ENCODE peak calls at places on chromosomes 11 and 22, in six cellular contexts. S is H1, K is HepG2, Z is SK-N-SH, J is GM12878, D is K562. N is an unnamed sample.

GRCh38 chr11:128790200-128790599 is 76.9 kb downstream of the KCNJ1 start:
- DNase-seq in S (no peak), K (no peak), Z (no peak), J (no peak), D (no peak), N (no peak)

GRCh38 chr11:1345752-1346513 is 36.5 kb upstream of the TOLLIP start:
- DNase-seq in S (no peak), K (no peak), Z (peak; percentile 9), J (no peak), D (no peak), N (no peak)

GRCh38 chr11:129695543-129696308 is 119.9 kb upstream of the TMEM45B start:
- DNase-seq in S (peak; percentile 41), K (peak; percentile 46), Z (peak; percentile 70), J (no peak), D (peak; percentile 67), N (peak; percentile 16)

GRCh38 chr11:130476200-130476921 is 27.9 kb downstream of the ADAMTS15 start:
- DNase-seq in S (no peak), K (no peak), Z (peak; percentile 10), J (no peak), D (no peak), N (no peak)

GRCh38 chr11:68037481-68038225 is 1.2 kb upstream of the TCIRG1 start:
- DNase-seq in S (no peak), K (no peak), Z (no peak), J (no peak), D (no peak), N (no peak)

GRCh38 chr11:67641302-67642147 is 2.0 kb upstream of the TBX10 start:
- DNase-seq in S (no peak), K (peak; percentile 32), Z (no peak), J (no peak), D (no peak), N (no peak)

GRCh38 chr11:34492806-34493414 is 20.7 kb downstream of the ELF5 start:
- DNase-seq in S (peak; percentile 7), K (peak; percentile 68), Z (peak; percentile 72), J (no peak), D (peak; percentile 65), N (peak; percentile 67)

GRCh38 chr11:9200471-9200870 is 64.7 kb downstream of the DENND5A start:
- DNase-seq in S (no peak), K (no peak), Z (no peak), J (no peak), D (no peak), N (no peak)

GRCh38 chr11:110524227-110524626 is 94.5 kb downstream of the FDX1 start:
- DNase-seq in S (no peak), K (no peak), Z (no peak), J (no peak), D (no peak), N (no peak)

GRCh38 chr11:70505761-70506657 is 107.7 kb downstream of the CTTN start:
- DNase-seq in S (no peak), K (no peak), Z (peak; percentile 3), J (no peak), D (no peak), N (no peak)

GRCh38 chr11:46521947-46522681 is 71.7 kb downstream of the AMBRA1 start:
- DNase-seq in S (no peak), K (no peak), Z (no peak), J (no peak), D (no peak), N (no peak)

GRCh38 chr11:9330387-9331384 is 16.3 kb upstream of the TMEM41B start:
- DNase-seq in S (no peak), K (no peak), Z (no peak), J (no peak), D (no peak), N (no peak)

GRCh38 chr11:1228921-1229451 is 6.1 kb downstream of the MUC5B start:
- DNase-seq in S (no peak), K (no peak), Z (peak; percentile 40), J (no peak), D (peak; percentile 8), N (no peak)

GRCh38 chr22:19822301-19823117 is 32.2 kb downstream of the GNB1L start:
- DNase-seq in S (no peak), K (no peak), Z (peak; percentile 36), J (no peak), D (no peak), N (no peak)

GRCh38 chr22:32861330-32861729 is 59.8 kb downstream of the TIMP3 start:
- DNase-seq in S (no peak), K (no peak), Z (no peak), J (no peak), D (no peak), N (no peak)

GRCh38 chr11:17561111-17561415 is 14.0 kb downstream of the OTOG start:
- DNase-seq in S (no peak), K (no peak), Z (no peak), J (no peak), D (no peak), N (no peak)

GRCh38 chr22:48794906-48795305 is 1032.8 kb downstream of the BRD1 start:
- DNase-seq in S (no peak), K (no peak), Z (no peak), J (no peak), D (no peak), N (no peak)

GRCh38 chr11:26134481-26135355 is 197.2 kb upstream of the ANO3 start:
- DNase-seq in S (no peak), K (peak; percentile 3), Z (peak; percentile 9), J (no peak), D (no peak), N (no peak)

GRCh38 chr22:26170795-26171194 is 1.5 kb downstream of the SEZ6L start:
- DNase-seq in S (no peak), K (no peak), Z (peak; percentile 62), J (no peak), D (peak; percentile 26), N (no peak)

GRCh38 chr22:47073101-47073500 is 310.7 kb downstream of the TBC1D22A start:
- DNase-seq in S (no peak), K (no peak), Z (no peak), J (no peak), D (no peak), N (no peak)

GRCh38 chr11:66278396-66279091 is 569 bp downstream of the CNIH2 start:
- DNase-seq in S (no peak), K (no peak), Z (peak; percentile 79), J (no peak), D (peak; percentile 67), N (no peak)

GRCh38 chr22:20885557-20886323 is 26.9 kb downstream of the SNAP29 start:
- DNase-seq in S (peak; percentile 69), K (peak; percentile 85), Z (peak; percentile 84), J (no peak), D (peak; percentile 98), N (no peak)

GRCh38 chr11:59200421-59200746 is 12.3 kb downstream of the MPEG1 start:
- DNase-seq in S (no peak), K (no peak), Z (no peak), J (no peak), D (no peak), N (no peak)

GRCh38 chr11:17483505-17483904 is 6.9 kb upstream of the ABCC8 start:
- DNase-seq in S (no peak), K (no peak), Z (no peak), J (no peak), D (no peak), N (no peak)

GRCh38 chr11:57425565-57426438 is 1.1 kb downstream of the SLC43A3 start:
- DNase-seq in S (no peak), K (no peak), Z (no peak), J (no peak), D (no peak), N (peak; percentile 30)

GRCh38 chr11:57427692-57428082 is 766 bp upstream of the SLC43A3 start:
- DNase-seq in S (no peak), K (no peak), Z (no peak), J (no peak), D (no peak), N (no peak)

GRCh38 chr11:57426439-57426753 is 525 bp downstream of the SLC43A3 start:
- DNase-seq in S (no peak), K (no peak), Z (no peak), J (no peak), D (no peak), N (no peak)

GRCh38 chr11:57428643-57429042 is 1.7 kb upstream of the SLC43A3 start:
- DNase-seq in S (no peak), K (no peak), Z (no peak), J (no peak), D (no peak), N (no peak)

DNA sequence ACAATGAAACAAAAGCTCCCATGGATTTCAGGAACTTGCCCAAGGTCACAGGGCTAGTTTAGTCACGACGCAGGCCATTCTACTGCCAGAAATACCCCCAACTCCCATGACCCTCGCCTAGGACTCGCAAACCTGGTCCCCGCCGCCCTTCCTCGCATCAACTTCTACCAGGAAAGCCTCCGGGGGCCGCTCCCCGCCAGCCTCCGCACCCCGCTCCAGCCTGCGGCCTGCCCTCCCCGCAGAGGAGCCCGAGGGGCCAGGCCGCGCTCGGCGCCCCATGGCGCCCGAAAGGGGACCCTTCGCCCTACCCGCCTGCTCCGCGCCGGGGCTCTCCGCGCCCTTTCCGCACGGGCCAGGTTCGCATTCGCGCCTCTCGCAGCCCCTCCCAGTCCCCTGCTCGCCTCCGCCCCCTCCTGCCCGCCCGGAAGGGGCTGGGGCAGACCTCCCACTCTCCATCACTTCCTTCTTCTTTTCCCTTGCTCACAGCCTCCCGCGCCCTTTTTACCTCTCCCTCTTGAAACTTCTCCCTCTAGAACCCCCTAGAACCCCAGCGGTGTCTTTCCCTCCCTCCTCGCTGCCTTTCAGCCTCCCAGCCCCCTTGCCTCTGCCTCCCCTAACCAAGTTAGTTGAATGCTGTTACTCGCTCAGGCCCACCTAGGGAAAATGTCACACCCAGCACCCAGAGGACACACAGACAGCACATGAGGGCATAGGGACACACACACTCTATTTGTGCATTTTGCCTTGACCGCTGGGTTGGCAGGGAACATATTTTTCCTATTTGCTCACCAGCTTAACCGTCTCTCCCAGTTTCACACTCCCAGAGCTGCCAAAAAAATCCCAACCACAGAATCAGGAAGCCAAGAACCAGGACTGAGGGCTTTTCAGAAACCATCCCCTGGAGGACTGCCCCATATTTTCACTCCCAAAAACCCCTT is at the start of gene SLC43A3:
- DNase-seq in S (peak; percentile 23), K (peak; percentile 19), Z (peak; percentile 80), J (peak; percentile 41), D (peak; percentile 83), N (peak; percentile 94)
- TF ChIP-seq GABPA in S (peak; percentile 22), K (no peak), Z (no peak), J (peak; percentile 71), D (peak; percentile 85), N (peak; percentile 31)

DNA sequence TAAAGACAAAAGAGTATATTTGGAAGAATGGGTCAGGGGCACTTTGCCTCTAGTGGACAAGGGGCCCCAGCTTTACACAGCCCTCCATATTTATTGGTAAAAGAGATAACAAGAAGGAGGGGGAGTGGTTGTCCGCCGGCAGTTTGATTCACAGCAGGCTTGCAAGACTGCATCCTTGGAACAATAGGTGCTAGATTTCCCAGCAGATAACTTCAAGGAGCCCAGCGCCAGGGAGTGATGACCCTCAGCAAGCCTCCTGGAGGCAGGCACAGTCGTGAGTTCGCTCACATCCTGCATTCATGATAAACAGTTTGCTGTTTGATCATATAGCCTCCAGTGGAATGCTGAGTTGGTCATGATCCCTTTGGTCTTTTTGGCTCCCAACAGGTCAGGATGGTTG is 67.8 kb upstream of the INCENP start:
- DNase-seq in S (no peak), K (no peak), Z (no peak), J (no peak), D (no peak), N (no peak)
- TF ChIP-seq GABPA in S (no peak), K (no peak), Z (no peak), J (no peak), D (no peak), N (no peak)

GRCh38 chr11:63917685-63918523 is 940 bp upstream of the RCOR2 start:
- DNase-seq in S (no peak), K (peak; percentile 43), Z (peak; percentile 92), J (no peak), D (peak; percentile 82), N (peak; percentile 45)
- TF ChIP-seq GABPA in S (no peak), K (no peak), Z (no peak), J (no peak), D (no peak), N (no peak)

GRCh38 chr22:40498454-40499186 is 128.2 kb downstream of the SGSM3 start:
- DNase-seq in S (peak; percentile 49), K (peak; percentile 99), Z (no peak), J (no peak), D (no peak), N (no peak)
- TF ChIP-seq GABPA in S (no peak), K (no peak), Z (no peak), J (no peak), D (no peak), N (no peak)

N was measured in HL-60.